ENCODE peak calls at places on chromosomes 13 and 19, in four cellular contexts. X is NCI-H1092, O is Caki2, N is spleen. C is an unnamed sample.

GRCh38 chr19:33905937-33906577 is 109.4 kb downstream of the KCTD15 start:
- DNase-seq in X (no peak), O (no peak), N (no peak), C (no peak)

GRCh38 chr19:4523306-4524110 is 5.2 kb upstream of the PLIN4 start:
- DNase-seq in X (no peak), O (no peak), N (peak), C (peak)

GRCh38 chr13:96822900-96823299 is 171.4 kb downstream of the OXGR1 start:
- DNase-seq in X (peak), O (peak), N (no peak), C (peak)

GRCh38 chr13:44930907-44931676 is 58.2 kb downstream of the NUFIP1 start:
- DNase-seq in X (no peak), O (no peak), N (no peak), C (peak)

GRCh38 chr13:30872685-30873443 is 33.2 kb upstream of the MEDAG start:
- DNase-seq in X (no peak), O (peak), N (no peak), C (peak)

GRCh38 chr19:2477732-2478191 is 1.8 kb downstream of the GADD45B start:
- DNase-seq in X (no peak), O (no peak), N (peak), C (peak)

GRCh38 chr13:83827338-83827737 is 54.9 kb downstream of the SLITRK1 start:
- DNase-seq in X (no peak), O (no peak), N (no peak), C (no peak)

GRCh38 chr19:40592170-40592569 is 9.0 kb upstream of the LTBP4 start:
- DNase-seq in X (no peak), O (peak), N (no peak), C (peak)

GRCh38 chr19:37906868-37907734 is at the start of gene SIPA1L3:
- DNase-seq in X (peak), O (peak), N (peak), C (peak)

GRCh38 chr13:45796421-45796960 is 55.1 kb downstream of the SIAH3 start:
- DNase-seq in X (no peak), O (no peak), N (no peak), C (no peak)

GRCh38 chr13:84208251-84208650 is 326.0 kb upstream of the SLITRK1 start:
- DNase-seq in X (no peak), O (no peak), N (no peak), C (no peak)

GRCh38 chr13:69324109-69324886 is 783.3 kb upstream of the ATXN8OS start:
- DNase-seq in X (peak), O (peak), N (no peak), C (no peak)

GRCh38 chr19:15897738-15898276 is at the start of gene CYP4F2:
- DNase-seq in X (no peak), O (no peak), N (no peak), C (no peak)

GRCh38 chr13:63167699-63168337 is 1752.2 kb upstream of the PCDH20 start:
- DNase-seq in X (no peak), O (no peak), N (no peak), C (no peak)

GRCh38 chr19:45087531-45087930 is 5.4 kb upstream of the PPP1R37 start:
- DNase-seq in X (no peak), O (no peak), N (peak), C (no peak)

GRCh38 chr13:105465251-105465650 is 1070.2 kb downstream of the EFNB2 start:
- DNase-seq in X (no peak), O (no peak), N (no peak), C (no peak)

GRCh38 chr13:28100149-28101121 is at the start of gene FLT3:
- DNase-seq in X (no peak), O (peak), N (peak), C (peak)

GRCh38 chr19:7986321-7987083 is 18.9 kb downstream of the ELAVL1 start:
- DNase-seq in X (no peak), O (peak), N (no peak), C (peak)

GRCh38 chr13:107819071-107819470 is 396.3 kb downstream of the LIG4 start:
- DNase-seq in X (no peak), O (no peak), N (no peak), C (no peak)

GRCh38 chr13:63551731-63552130 is 2136.1 kb upstream of the PCDH20 start:
- DNase-seq in X (no peak), O (no peak), N (no peak), C (no peak)

GRCh38 chr13:108463365-108463764 is 166.0 kb upstream of the MYO16 start:
- DNase-seq in X (no peak), O (peak), N (no peak), C (peak)

GRCh38 chr13:94811753-94812152 is 99.4 kb upstream of the SOX21 start:
- DNase-seq in X (no peak), O (no peak), N (no peak), C (no peak)

GRCh38 chr19:18017275-18018083 is 9.5 kb downstream of the ARRDC2 start:
- DNase-seq in X (no peak), O (no peak), N (no peak), C (no peak)

GRCh38 chr19:17779281-17779930 is 15.5 kb upstream of the B3GNT3 start:
- DNase-seq in X (no peak), O (peak), N (peak), C (peak)

GRCh38 chr13:74290324-74290773 is 156.1 kb upstream of the KLF12 start:
- DNase-seq in X (peak), O (peak), N (no peak), C (peak)

GRCh38 chr13:44050450-44051063 is 170.9 kb downstream of the LACC1 start:
- DNase-seq in X (no peak), O (no peak), N (no peak), C (peak)

GRCh38 chr13:31096624-31097302 is 64.9 kb downstream of the HSPH1 start:
- DNase-seq in X (no peak), O (no peak), N (no peak), C (no peak)

GRCh38 chr13:21813110-21813509 is 142.2 kb downstream of the FGF9 start:
- DNase-seq in X (no peak), O (no peak), N (no peak), C (no peak)

GRCh38 chr13:86976521-86977324 is 694.4 kb upstream of the SLITRK5 start:
- DNase-seq in X (no peak), O (no peak), N (no peak), C (peak)

GRCh38 chr13:27822873-27823311 is 30.6 kb downstream of the GSX1 start:
- DNase-seq in X (no peak), O (no peak), N (no peak), C (peak)

GRCh38 chr13:95677564-95678386 is 836 bp downstream of the DNAJC3 start:
- DNase-seq in X (no peak), O (peak), N (no peak), C (peak)

GRCh38 chr13:96671073-96671472 is 323.2 kb downstream of the OXGR1 start:
- DNase-seq in X (no peak), O (no peak), N (no peak), C (no peak)

C was measured in fibroblast of the aortic adventitia.